ENCODE peak calls at places on chromosomes 12 and 14, in six cellular contexts. Z is activated CD8-positive, alpha-beta memory T cell treated with anti-CD3 and anti-CD28 coated beads for 48 hours; A is NCI-H2081 treated with DMSO at 0.1 percent for 48 hours; N is A549; Q is germinal center; D is EH. G is an unnamed sample.

GRCh38 chr14:36605506-36605857 is 23.1 kb upstream of the NKX2-8 start:
- DNase-seq in Z (no peak), A (no peak), N (no peak), Q (no peak), D (peak), G (no peak)

GRCh38 chr12:104402630-104403029 is 54.1 kb upstream of the CHST11 start:
- DNase-seq in Z (no peak), A (no peak), N (no peak), Q (no peak), D (no peak), G (no peak)

GRCh38 chr14:32472512-32473472 is 143.7 kb downstream of the AKAP6 start:
- DNase-seq in Z (no peak), A (no peak), N (peak), Q (no peak), D (peak), G (no peak)

GRCh38 chr14:51654549-51654879 is 2.8 kb downstream of the FRMD6 start:
- DNase-seq in Z (no peak), A (no peak), N (no peak), Q (no peak), D (no peak), G (no peak)

GRCh38 chr14:102971314-102971713 is 48.9 kb downstream of the AMN start:
- DNase-seq in Z (no peak), A (no peak), N (no peak), Q (no peak), D (no peak), G (no peak)

GRCh38 chr12:32211066-32211768 is 104.6 kb downstream of the BICD1 start:
- DNase-seq in Z (no peak), A (no peak), N (no peak), Q (no peak), D (no peak), G (no peak)

GRCh38 chr12:47843226-47843980 is 23.7 kb upstream of the HDAC7 start:
- DNase-seq in Z (no peak), A (no peak), N (no peak), Q (no peak), D (peak), G (no peak)

GRCh38 chr12:25694072-25694471 is 141.0 kb upstream of the LMNTD1 start:
- DNase-seq in Z (no peak), A (no peak), N (peak), Q (no peak), D (peak), G (no peak)

GRCh38 chr12:116421785-116422538 is 137.2 kb upstream of the MAP1LC3B2 start:
- DNase-seq in Z (no peak), A (no peak), N (peak), Q (no peak), D (no peak), G (no peak)

GRCh38 chr12:67921286-67921685 is 68.0 kb upstream of the IFNG-AS1 start:
- DNase-seq in Z (no peak), A (no peak), N (no peak), Q (no peak), D (peak), G (no peak)

GRCh38 chr14:53640695-53641094 is 315.9 kb downstream of the BMP4 start:
- DNase-seq in Z (no peak), A (no peak), N (no peak), Q (no peak), D (peak), G (no peak)

GRCh38 chr14:75969126-75969525 is 12.7 kb downstream of the TGFB3 start:
- DNase-seq in Z (no peak), A (no peak), N (no peak), Q (no peak), D (no peak), G (no peak)

GRCh38 chr14:33932526-33933292 is 18.2 kb downstream of the EGLN3 start:
- DNase-seq in Z (no peak), A (no peak), N (no peak), Q (no peak), D (no peak), G (no peak)

GRCh38 chr14:90986510-90986909 is 73.9 kb downstream of the RPS6KA5 start:
- DNase-seq in Z (no peak), A (no peak), N (no peak), Q (no peak), D (no peak), G (no peak)

GRCh38 chr12:109910254-109910968 is 10.3 kb downstream of the TCHP start:
- DNase-seq in Z (no peak), A (no peak), N (no peak), Q (no peak), D (no peak), G (no peak)

GRCh38 chr14:99809376-99809775 is 16.2 kb downstream of the EML1 start:
- DNase-seq in Z (no peak), A (no peak), N (no peak), Q (no peak), D (peak), G (no peak)

GRCh38 chr12:124464062-124464461 is 103.3 kb downstream of the NCOR2 start:
- DNase-seq in Z (no peak), A (no peak), N (no peak), Q (no peak), D (no peak), G (no peak)

GRCh38 chr12:96770239-96770780 is 136.7 kb upstream of the NEDD1 start:
- DNase-seq in Z (no peak), A (no peak), N (peak), Q (no peak), D (peak), G (no peak)

GRCh38 chr12:105368047-105368646 is 37.7 kb downstream of the C12orf75 start:
- DNase-seq in Z (no peak), A (no peak), N (no peak), Q (no peak), D (no peak), G (no peak)

GRCh38 chr12:125408718-125409117 is 343.5 kb downstream of the AACS start:
- DNase-seq in Z (no peak), A (no peak), N (no peak), Q (no peak), D (no peak), G (no peak)

GRCh38 chr14:92470215-92470614 is 43.4 kb upstream of the RIN3 start:
- DNase-seq in Z (no peak), A (no peak), N (peak), Q (no peak), D (peak), G (no peak)

GRCh38 chr12:102374190-102374589 is 106.2 kb downstream of the IGF1 start:
- DNase-seq in Z (no peak), A (no peak), N (no peak), Q (no peak), D (peak), G (no peak)

GRCh38 chr12:26196424-26196722 is 1.0 kb downstream of the SSPN start:
- DNase-seq in Z (no peak), A (no peak), N (no peak), Q (no peak), D (peak), G (no peak)

GRCh38 chr12:15276088-15276698 is 46.1 kb upstream of the PTPRO start:
- DNase-seq in Z (no peak), A (no peak), N (peak), Q (peak), D (peak), G (no peak)

GRCh38 chr14:100856056-100856950 is 30.4 kb downstream of the MEG3 start:
- DNase-seq in Z (no peak), A (no peak), N (no peak), Q (no peak), D (no peak), G (no peak)

GRCh38 chr12:124607681-124608425 is 40.4 kb upstream of the NCOR2 start:
- DNase-seq in Z (no peak), A (no peak), N (no peak), Q (no peak), D (no peak), G (no peak)

GRCh38 chr12:117724545-117724944 is 244.2 kb downstream of the KSR2 start:
- DNase-seq in Z (no peak), A (no peak), N (no peak), Q (no peak), D (peak), G (no peak)

GRCh38 chr14:74568896-74569295 is 43.1 kb downstream of the LTBP2 start:
- DNase-seq in Z (no peak), A (no peak), N (no peak), Q (no peak), D (peak), G (no peak)

GRCh38 chr14:22560638-22561365 is 28.2 kb downstream of the DAD1 start:
- DNase-seq in Z (no peak), A (no peak), N (no peak), Q (no peak), D (no peak), G (no peak)

GRCh38 chr14:58829594-58829993 is 191.8 kb downstream of the DACT1 start:
- DNase-seq in Z (no peak), A (no peak), N (peak), Q (no peak), D (no peak), G (no peak)

GRCh38 chr14:100140452-100141132 is 18.9 kb downstream of the DEGS2 start:
- DNase-seq in Z (no peak), A (no peak), N (peak), Q (no peak), D (no peak), G (peak)

GRCh38 chr12:86158956-86159355 is 97.2 kb downstream of the MGAT4C start:
- DNase-seq in Z (no peak), A (no peak), N (no peak), Q (no peak), D (no peak), G (no peak)

GRCh38 chr14:99725774-99726537 is 41.9 kb downstream of the CYP46A1 start:
- DNase-seq in Z (no peak), A (no peak), N (no peak), Q (no peak), D (no peak), G (no peak)

GRCh38 chr14:68683326-68683725 is 109.5 kb downstream of the ZFP36L1 start:
- DNase-seq in Z (no peak), A (no peak), N (no peak), Q (no peak), D (peak), G (no peak)

GRCh38 chr14:55366271-55366670 is 45.4 kb downstream of the ATG14 start:
- DNase-seq in Z (no peak), A (no peak), N (no peak), Q (no peak), D (peak), G (no peak)

GRCh38 chr12:52155048-52155868 is 36.6 kb downstream of the KRT80 start:
- DNase-seq in Z (no peak), A (no peak), N (peak), Q (no peak), D (no peak), G (no peak)

GRCh38 chr12:128992550-128992949 is 139.3 kb downstream of the GLT1D1 start:
- DNase-seq in Z (no peak), A (no peak), N (no peak), Q (no peak), D (no peak), G (no peak)

GRCh38 chr14:90985601-90986242 is 74.7 kb downstream of the RPS6KA5 start:
- DNase-seq in Z (no peak), A (no peak), N (no peak), Q (peak), D (no peak), G (no peak)

GRCh38 chr14:96146131-96146771 is 58.4 kb upstream of the BDKRB2 start:
- DNase-seq in Z (no peak), A (no peak), N (peak), Q (no peak), D (peak), G (no peak)

GRCh38 chr12:91406920-91407341 is 224.3 kb upstream of the DCN start:
- DNase-seq in Z (no peak), A (no peak), N (peak), Q (no peak), D (no peak), G (no peak)